ENCODE peak calls at places on chromosome 12, in seven cellular contexts. H is pancreas; J is right cardiac atrium; W is GM12878; I is body of pancreas; O is CD4-positive, alpha-beta T cell; M is naive thymus-derived CD4-positive, alpha-beta T cell. K is an unnamed sample.

GRCh38 chr12:48105321-48105866 is 485 bp downstream of the SENP1 start:
- DNase-seq in M (peak; percentile 37), H (no peak), O (peak; percentile 4), W (peak; percentile 38), I (no peak), J (no peak), K (peak; percentile 53)

GRCh38 chr12:64672925-64673409 is 62.7 kb downstream of the RASSF3 start:
- DNase-seq in H (peak; percentile 74), W (no peak), J (peak; percentile 83), M (peak; percentile 42), I (peak; percentile 84), O (peak; percentile 48), K (no peak)

GRCh38 chr12:13093850-13094225 is 9.6 kb downstream of the GSG1 start:
- DNase-seq in H (no peak), J (no peak), M (no peak), O (no peak), W (no peak), I (no peak), K (no peak)

GRCh38 chr12:111653596-111653995 is 32.2 kb downstream of the BRAP start:
- DNase-seq in O (no peak), W (no peak), H (no peak), J (no peak), I (no peak), M (no peak), K (no peak)

GRCh38 chr12:124036117-124037109 is 63.4 kb downstream of the ZNF664 start:
- DNase-seq in H (no peak), M (peak; percentile 57), O (peak; percentile 32), J (peak; percentile 72), W (peak; percentile 27), I (peak; percentile 60), K (peak; percentile 18)

GRCh38 chr12:110366474-110367208 is 36.9 kb downstream of the ANAPC7 start:
- DNase-seq in J (no peak), I (no peak), H (no peak), W (no peak), M (no peak), O (no peak), K (no peak)

GRCh38 chr12:47189753-47190152 is 110.0 kb upstream of the AMIGO2 start:
- DNase-seq in M (no peak), W (no peak), H (no peak), O (no peak), J (no peak), I (no peak), K (no peak)

GRCh38 chr12:15278816-15279658 is 43.3 kb upstream of the PTPRO start:
- DNase-seq in O (no peak), M (no peak), I (peak; percentile 70), H (peak; percentile 56), J (peak; percentile 94), W (no peak), K (no peak)

GRCh38 chr12:4787965-4788364 is 67.8 kb downstream of the GALNT8 start:
- DNase-seq in W (no peak), I (no peak), M (no peak), O (no peak), H (no peak), J (no peak), K (no peak)

GRCh38 chr12:30806989-30807694 is 52.4 kb upstream of the CAPRIN2 start:
- DNase-seq in I (peak; percentile 55), J (peak; percentile 52), O (peak; percentile 9), W (peak; percentile 21), M (peak; percentile 48), H (no peak), K (no peak)

GRCh38 chr12:39632670-39633069 is 13.1 kb upstream of the ABCD2 start:
- DNase-seq in W (no peak), M (no peak), I (no peak), J (no peak), O (no peak), H (no peak), K (no peak)

GRCh38 chr12:91667698-91668097 is 477.9 kb downstream of the BTG1 start:
- DNase-seq in W (no peak), J (no peak), I (no peak), H (no peak), O (no peak), M (no peak), K (no peak)

GRCh38 chr12:72074956-72075355 is 136.3 kb downstream of the TPH2 start:
- DNase-seq in W (no peak), I (no peak), M (no peak), H (no peak), J (no peak), O (no peak), K (no peak)

GRCh38 chr12:112161711-112162110 is 36.4 kb downstream of the TRAFD1 start:
- DNase-seq in H (no peak), M (no peak), O (no peak), W (no peak), J (no peak), I (no peak), K (no peak)

GRCh38 chr12:88844426-88844825 is 264.2 kb upstream of the KITLG start:
- DNase-seq in O (no peak), M (no peak), H (peak; percentile 44), J (no peak), W (no peak), I (no peak), K (no peak)

GRCh38 chr12:124893792-124894516 is 20.5 kb downstream of the UBC start:
- DNase-seq in W (no peak), M (no peak), I (no peak), J (no peak), H (no peak), O (no peak), K (no peak)

GRCh38 chr12:11863478-11863906 is 207.2 kb upstream of the BCL2L14 start:
- DNase-seq in M (no peak), W (no peak), O (no peak), J (peak; percentile 72), I (peak; percentile 61), H (no peak), K (no peak)

GRCh38 chr12:101599311-101599710 is 4.5 kb downstream of the MYBPC1 start:
- DNase-seq in M (no peak), I (no peak), J (no peak), O (no peak), H (no peak), W (no peak), K (no peak)

GRCh38 chr12:92561543-92561899 is 141.3 kb upstream of the PLEKHG7 start:
- DNase-seq in J (no peak), M (no peak), H (no peak), O (no peak), I (peak; percentile 75), W (no peak), K (no peak)

GRCh38 chr12:70719672-70720420 is 82.6 kb upstream of the PTPRB start:
- DNase-seq in O (peak; percentile 18), W (no peak), I (peak; percentile 33), J (peak; percentile 67), M (no peak), H (no peak), K (no peak)

GRCh38 chr12:34598352-34598827 is 576.1 kb downstream of the ALG10 start:
- DNase-seq in H (peak; percentile 11), O (no peak), M (no peak), W (no peak), I (no peak), J (no peak), K (no peak)
- H3K9me3 ChIP-seq in H (no peaks in the 10 kb centered on the region), O (peaks cover 78% of the 10 kb centered on the region), M (peaks cover 88% of the 10 kb centered on the region), W (no peaks in the 10 kb centered on the region), I (no peaks in the 10 kb centered on the region), J (no peaks in the 10 kb centered on the region), K (peaks cover 5% of the 10 kb centered on the region)

GRCh38 chr12:131242741-131243496 is 289.2 kb downstream of the ADGRD1 start:
- DNase-seq in I (no peak), O (no peak), W (peak; percentile 59), H (no peak), M (no peak), J (no peak), K (no peak)

GRCh38 chr12:131235871-131236271 is 282.2 kb downstream of the ADGRD1 start:
- DNase-seq in M (no peak), O (no peak), I (no peak), H (no peak), J (no peak), W (no peak), K (no peak)

GRCh38 chr12:131233737-131234474 is 280.2 kb downstream of the ADGRD1 start:
- DNase-seq in J (no peak), O (no peak), M (no peak), H (no peak), I (no peak), W (no peak), K (no peak)

DNA sequence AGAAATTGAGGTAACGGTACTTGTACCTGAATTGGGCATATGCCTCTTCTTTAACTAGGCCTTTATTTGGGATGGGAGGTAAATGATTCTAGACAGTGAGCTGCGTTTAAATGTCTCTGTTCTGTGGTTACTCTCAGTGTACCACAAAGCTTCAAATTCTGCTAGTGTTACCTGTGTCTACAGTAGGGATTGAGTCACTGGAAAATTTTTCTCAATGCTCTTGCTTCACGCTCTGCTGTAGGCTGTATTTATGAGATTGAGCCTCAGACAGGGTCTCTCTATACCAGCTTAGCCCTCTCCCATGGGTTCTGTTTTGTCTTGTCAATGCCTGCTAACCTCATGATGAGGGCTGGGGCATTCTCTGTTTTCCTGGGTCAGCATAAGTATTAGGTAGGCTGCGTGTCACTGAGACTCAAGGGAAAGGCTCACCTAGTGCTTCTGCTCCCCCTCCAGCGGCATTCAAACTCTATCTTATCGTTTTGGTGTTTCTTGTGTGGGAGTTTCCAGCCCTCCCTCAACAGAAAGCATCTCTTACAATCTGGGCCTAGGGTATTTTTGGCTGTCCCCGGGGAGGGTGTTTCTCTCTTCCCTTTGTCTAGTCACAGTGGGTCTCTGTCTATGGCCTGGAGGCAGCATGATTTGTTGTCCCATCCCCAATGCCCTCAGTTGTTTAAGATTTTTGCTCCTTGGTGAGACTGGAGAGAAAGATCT is 285.8 kb downstream of the ADGRD1 start:
- DNase-seq in W (peak; percentile 58), I (no peak), M (no peak), H (no peak), O (no peak), J (no peak), K (no peak)
- H3K9me3 ChIP-seq in W (peaks cover 5% of the 10 kb centered on the region), I (no peaks in the 10 kb centered on the region), M (no peaks in the 10 kb centered on the region), H (no peaks in the 10 kb centered on the region), O (no peaks in the 10 kb centered on the region), J (no peaks in the 10 kb centered on the region), K (no peaks in the 10 kb centered on the region)

GRCh38 chr12:34297126-34297789 is 275.0 kb downstream of the ALG10 start:
- DNase-seq in J (peak; percentile 17), I (no peak), H (peak; percentile 26), M (no peak), O (no peak), W (no peak), K (no peak)

GRCh38 chr12:34297790-34298164 is 275.5 kb downstream of the ALG10 start:
- DNase-seq in W (no peak), I (no peak), H (peak; percentile 18), J (peak; percentile 17), O (no peak), M (no peak), K (no peak)

GRCh38 chr12:34298971-34299801 is 276.9 kb downstream of the ALG10 start:
- DNase-seq in I (no peak), H (peak; percentile 19), O (no peak), W (no peak), J (peak; percentile 4), M (no peak), K (no peak)

GRCh38 chr12:34299802-34300193 is 277.5 kb downstream of the ALG10 start:
- DNase-seq in O (no peak), M (no peak), I (no peak), J (no peak), H (peak; percentile 32), W (no peak), K (no peak)

GRCh38 chr12:34298176-34298970 is 276.1 kb downstream of the ALG10 start:
- DNase-seq in M (no peak), H (peak; percentile 27), W (no peak), J (no peak), O (no peak), I (no peak), K (no peak)
- H3K9me3 ChIP-seq in M (peaks cover 60% of the 10 kb centered on the region), H (no peaks in the 10 kb centered on the region), W (no peaks in the 10 kb centered on the region), J (no peaks in the 10 kb centered on the region), O (peaks cover 39% of the 10 kb centered on the region), I (no peaks in the 10 kb centered on the region), K (no peaks in the 10 kb centered on the region)

GRCh38 chr12:9796346-9796745 is 30.9 kb upstream of the KLRF1 start:
- DNase-seq in I (no peak), J (no peak), W (no peak), O (no peak), H (no peak), M (no peak), K (no peak)
- H3K9me3 ChIP-seq in I (no peaks in the 10 kb centered on the region), J (no peaks in the 10 kb centered on the region), W (no peaks in the 10 kb centered on the region), O (no peaks in the 10 kb centered on the region), H (no peaks in the 10 kb centered on the region), M (no peaks in the 10 kb centered on the region), K (no peaks in the 10 kb centered on the region)

K was measured in T-helper 17 cell.